ENCODE peak calls at places on chromosomes 3 and 15, in four cellular contexts. One of them, this sample, is unnamed.

GRCh38 chr15:42324308-42324707 is 35.0 kb upstream of the CAPN3 start:
- DNase-seq in SK-N-SH: no peak
- DNase-seq in K562: no peak
- DNase-seq in HCT116: no peak
- DNase-seq in this sample: no peak

GRCh38 chr15:80309769-80310384 is 57.9 kb upstream of the CTXND1 start:
- DNase-seq in HCT116: peak
- DNase-seq in K562: peak
- DNase-seq in SK-N-SH: peak
- DNase-seq in this sample: peak

GRCh38 chr15:70098461-70099166 is 897 bp upstream of the TLE3 start:
- DNase-seq in K562: peak
- DNase-seq in HCT116: peak
- DNase-seq in SK-N-SH: peak
- DNase-seq in this sample: peak

GRCh38 chr3:127396473-127396872 is 108.6 kb upstream of the PRR20G start:
- DNase-seq in SK-N-SH: no peak
- DNase-seq in HCT116: no peak
- DNase-seq in K562: no peak
- DNase-seq in this sample: no peak

GRCh38 chr3:16012086-16012485 is 162.4 kb upstream of the GALNT15 start:
- DNase-seq in HCT116: no peak
- DNase-seq in K562: no peak
- DNase-seq in SK-N-SH: no peak
- DNase-seq in this sample: no peak

GRCh38 chr3:63467392-63467791 is 185.1 kb upstream of the SNTN start:
- DNase-seq in SK-N-SH: peak
- DNase-seq in K562: no peak
- DNase-seq in HCT116: no peak
- DNase-seq in this sample: no peak

GRCh38 chr15:76235186-76235826 is 76.0 kb downstream of the ETFA start:
- DNase-seq in K562: peak
- DNase-seq in HCT116: peak
- DNase-seq in SK-N-SH: peak
- DNase-seq in this sample: peak

GRCh38 chr3:14636496-14637087 is 15.0 kb upstream of the CCDC174 start:
- DNase-seq in HCT116: no peak
- DNase-seq in K562: no peak
- DNase-seq in SK-N-SH: peak
- DNase-seq in this sample: no peak

GRCh38 chr15:93135459-93135858 is 46.4 kb upstream of the RGMA start:
- DNase-seq in K562: no peak
- DNase-seq in SK-N-SH: no peak
- DNase-seq in HCT116: no peak
- DNase-seq in this sample: no peak

GRCh38 chr15:39171944-39172368 is 408.9 kb upstream of the THBS1 start:
- DNase-seq in K562: peak
- DNase-seq in HCT116: peak
- DNase-seq in SK-N-SH: peak
- DNase-seq in this sample: peak

GRCh38 chr3:3160826-3161225 is 18.7 kb downstream of the CRBN start:
- DNase-seq in SK-N-SH: no peak
- DNase-seq in HCT116: no peak
- DNase-seq in K562: no peak
- DNase-seq in this sample: no peak

GRCh38 chr3:174821477-174821876 is 37.7 kb upstream of the NAALADL2 start:
- DNase-seq in SK-N-SH: peak
- DNase-seq in HCT116: no peak
- DNase-seq in K562: no peak
- DNase-seq in this sample: no peak

GRCh38 chr3:71438004-71438685 is 145.4 kb downstream of the FOXP1 start:
- DNase-seq in SK-N-SH: no peak
- DNase-seq in HCT116: no peak
- DNase-seq in K562: no peak
- DNase-seq in this sample: no peak

GRCh38 chr15:83955806-83956265 is 279.7 kb upstream of the GOLGA6L4 start:
- DNase-seq in SK-N-SH: no peak
- DNase-seq in K562: no peak
- DNase-seq in HCT116: no peak
- DNase-seq in this sample: no peak

GRCh38 chr3:39249453-39250115 is 30.3 kb downstream of the CX3CR1 start:
- DNase-seq in K562: no peak
- DNase-seq in SK-N-SH: no peak
- DNase-seq in HCT116: no peak
- DNase-seq in this sample: no peak

GRCh38 chr15:59138243-59138642 is 33.3 kb downstream of the CCNB2 start:
- DNase-seq in K562: peak
- DNase-seq in SK-N-SH: peak
- DNase-seq in HCT116: peak
- DNase-seq in this sample: peak

GRCh38 chr15:28960979-28961378 is 75.2 kb downstream of the APBA2 start:
- DNase-seq in K562: peak
- DNase-seq in SK-N-SH: no peak
- DNase-seq in HCT116: peak
- DNase-seq in this sample: no peak

GRCh38 chr3:127606981-127607595 is 8.9 kb downstream of the MCM2 start:
- DNase-seq in K562: no peak
- DNase-seq in SK-N-SH: no peak
- DNase-seq in HCT116: no peak
- DNase-seq in this sample: no peak

GRCh38 chr3:160697628-160698382 is 20.8 kb downstream of the ARL14 start:
- DNase-seq in SK-N-SH: no peak
- DNase-seq in HCT116: no peak
- DNase-seq in K562: no peak
- DNase-seq in this sample: no peak

GRCh38 chr3:101195951-101196713 is 124.2 kb downstream of the IMPG2 start:
- DNase-seq in HCT116: peak
- DNase-seq in SK-N-SH: peak
- DNase-seq in K562: peak
- DNase-seq in this sample: peak

GRCh38 chr3:101189786-101190185 is 130.6 kb downstream of the IMPG2 start:
- DNase-seq in K562: no peak
- DNase-seq in HCT116: no peak
- DNase-seq in SK-N-SH: no peak
- DNase-seq in this sample: no peak

DNA sequence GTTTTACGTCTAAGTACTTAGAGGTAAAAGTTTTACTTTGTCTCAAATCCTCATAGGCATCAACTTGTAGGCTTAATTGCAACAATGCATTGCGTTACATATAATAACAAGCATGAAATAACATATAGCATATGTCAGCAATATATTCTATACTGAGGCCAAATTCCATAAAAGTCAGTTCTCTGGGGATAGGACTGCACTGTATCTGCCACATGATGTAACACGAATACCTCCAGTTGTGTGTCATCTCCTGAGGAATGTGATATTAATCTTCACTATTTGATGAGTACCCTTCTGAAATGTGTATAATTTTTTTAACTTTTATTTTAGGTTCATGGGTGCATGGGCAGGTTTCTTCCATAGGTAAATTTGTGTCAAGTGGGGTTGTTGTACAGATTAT is 126.4 kb downstream of the IMPG2 start:
- DNase-seq in HCT116: no peak
- DNase-seq in SK-N-SH: no peak
- DNase-seq in K562: no peak
- DNase-seq in this sample: no peak
- TF ChIP-seq ELF1 in HCT116: no peak
- TF ChIP-seq ELF1 in SK-N-SH: no peak
- TF ChIP-seq ELF1 in K562: no peak
- TF ChIP-seq ELF1 in this sample: no peak

GRCh38 chr15:56915888-56916287 is 2.6 kb upstream of the TCF12 start:
- DNase-seq in K562: no peak
- DNase-seq in HCT116: no peak
- DNase-seq in SK-N-SH: no peak
- DNase-seq in this sample: no peak

GRCh38 chr15:56918907-56919707 is 663 bp downstream of the TCF12 start:
- DNase-seq in SK-N-SH: peak
- DNase-seq in HCT116: no peak
- DNase-seq in K562: peak
- DNase-seq in this sample: peak

GRCh38 chr15:56918046-56918906 is at the start of gene TCF12:
- DNase-seq in SK-N-SH: peak
- DNase-seq in K562: peak
- DNase-seq in HCT116: peak
- DNase-seq in this sample: peak

GRCh38 chr15:56916825-56917477 is 1.5 kb upstream of the TCF12 start:
- DNase-seq in SK-N-SH: no peak
- DNase-seq in K562: peak
- DNase-seq in HCT116: no peak
- DNase-seq in this sample: no peak

GRCh38 chr15:56917652-56918045 is 795 bp upstream of the TCF12 start:
- DNase-seq in HCT116: no peak
- DNase-seq in SK-N-SH: no peak
- DNase-seq in K562: peak
- DNase-seq in this sample: no peak
- TF ChIP-seq ELF1 in HCT116: no peak
- TF ChIP-seq ELF1 in SK-N-SH: no peak
- TF ChIP-seq ELF1 in K562: no peak
- TF ChIP-seq ELF1 in this sample: no peak

DNA sequence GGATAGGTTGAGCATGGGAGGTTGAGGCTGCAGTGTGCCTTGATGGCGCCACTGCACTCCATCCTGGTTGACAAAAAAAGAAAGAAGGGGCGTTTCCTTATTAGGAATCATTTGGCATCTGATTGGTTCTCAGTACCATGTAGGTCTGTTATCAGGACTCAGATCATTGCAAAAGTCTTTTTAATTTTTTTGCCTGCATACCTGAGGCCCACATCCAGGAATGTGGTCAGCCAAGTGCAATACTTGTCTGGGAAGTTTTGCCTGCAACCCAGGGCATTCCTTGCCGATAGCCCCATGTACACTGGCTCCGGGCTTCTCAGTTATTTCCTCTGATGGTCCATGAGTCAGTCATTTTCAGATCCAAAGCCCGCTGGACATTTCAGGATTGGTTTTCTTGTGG is 50.1 kb upstream of the CRTC3 start:
- DNase-seq in SK-N-SH: no peak
- DNase-seq in K562: no peak
- DNase-seq in HCT116: peak
- DNase-seq in this sample: no peak
- TF ChIP-seq ELF1 in SK-N-SH: no peak
- TF ChIP-seq ELF1 in K562: no peak
- TF ChIP-seq ELF1 in HCT116: no peak
- TF ChIP-seq ELF1 in this sample: no peak

GRCh38 chr3:131702156-131702555 is 199.4 kb upstream of the MRPL3 start:
- DNase-seq in SK-N-SH: no peak
- DNase-seq in HCT116: no peak
- DNase-seq in K562: no peak
- DNase-seq in this sample: no peak
- TF ChIP-seq ELF1 in SK-N-SH: no peak
- TF ChIP-seq ELF1 in HCT116: no peak
- TF ChIP-seq ELF1 in K562: no peak
- TF ChIP-seq ELF1 in this sample: no peak

GRCh38 chr3:134665243-134665642 is 14.4 kb upstream of the KY start:
- DNase-seq in SK-N-SH: no peak
- DNase-seq in K562: no peak
- DNase-seq in HCT116: no peak
- DNase-seq in this sample: no peak
- TF ChIP-seq ELF1 in SK-N-SH: no peak
- TF ChIP-seq ELF1 in K562: no peak
- TF ChIP-seq ELF1 in HCT116: no peak
- TF ChIP-seq ELF1 in this sample: no peak

GRCh38 chr3:4820296-4821121 is 158.7 kb upstream of the BHLHE40 start:
- DNase-seq in HCT116: no peak
- DNase-seq in K562: no peak
- DNase-seq in SK-N-SH: no peak
- DNase-seq in this sample: no peak

GRCh38 chr3:4819294-4819693 is 159.9 kb upstream of the BHLHE40 start:
- DNase-seq in HCT116: no peak
- DNase-seq in SK-N-SH: no peak
- DNase-seq in K562: no peak
- DNase-seq in this sample: no peak

GRCh38 chr3:4821331-4821730 is 157.9 kb upstream of the BHLHE40 start:
- DNase-seq in K562: no peak
- DNase-seq in SK-N-SH: no peak
- DNase-seq in HCT116: no peak
- DNase-seq in this sample: peak

GRCh38 chr3:4818164-4818563 is 161.1 kb upstream of the BHLHE40 start:
- DNase-seq in HCT116: no peak
- DNase-seq in K562: no peak
- DNase-seq in SK-N-SH: no peak
- DNase-seq in this sample: no peak

DNA sequence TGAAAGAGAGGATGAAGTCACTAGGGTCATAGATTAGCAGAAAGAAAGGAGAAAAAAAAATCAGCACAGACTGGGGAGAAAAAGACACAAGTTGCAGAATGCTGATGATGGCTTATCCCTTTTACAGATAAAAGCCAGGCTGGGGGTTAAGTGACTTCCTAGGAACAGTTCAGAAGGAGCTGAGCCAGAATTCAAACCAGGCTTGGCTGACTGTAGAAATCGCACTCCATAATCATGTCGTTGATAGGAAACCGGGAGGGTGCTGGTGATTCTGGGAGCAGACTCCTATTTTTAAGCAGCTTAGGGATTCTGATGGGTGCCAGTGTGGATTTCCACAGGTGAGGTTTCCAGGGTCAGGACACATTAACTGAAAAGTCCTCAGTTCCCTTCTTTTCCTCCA is 159.5 kb upstream of the BHLHE40 start:
- DNase-seq in K562: no peak
- DNase-seq in HCT116: no peak
- DNase-seq in SK-N-SH: no peak
- DNase-seq in this sample: no peak
- TF ChIP-seq ELF1 in K562: no peak
- TF ChIP-seq ELF1 in HCT116: no peak
- TF ChIP-seq ELF1 in SK-N-SH: no peak
- TF ChIP-seq ELF1 in this sample: no peak

GRCh38 chr15:55652363-55652762 is 64.2 kb upstream of the PYGO1 start:
- DNase-seq in HCT116: no peak
- DNase-seq in SK-N-SH: no peak
- DNase-seq in K562: no peak
- DNase-seq in this sample: no peak
- TF ChIP-seq ELF1 in HCT116: no peak
- TF ChIP-seq ELF1 in SK-N-SH: no peak
- TF ChIP-seq ELF1 in K562: no peak
- TF ChIP-seq ELF1 in this sample: no peak

DNA sequence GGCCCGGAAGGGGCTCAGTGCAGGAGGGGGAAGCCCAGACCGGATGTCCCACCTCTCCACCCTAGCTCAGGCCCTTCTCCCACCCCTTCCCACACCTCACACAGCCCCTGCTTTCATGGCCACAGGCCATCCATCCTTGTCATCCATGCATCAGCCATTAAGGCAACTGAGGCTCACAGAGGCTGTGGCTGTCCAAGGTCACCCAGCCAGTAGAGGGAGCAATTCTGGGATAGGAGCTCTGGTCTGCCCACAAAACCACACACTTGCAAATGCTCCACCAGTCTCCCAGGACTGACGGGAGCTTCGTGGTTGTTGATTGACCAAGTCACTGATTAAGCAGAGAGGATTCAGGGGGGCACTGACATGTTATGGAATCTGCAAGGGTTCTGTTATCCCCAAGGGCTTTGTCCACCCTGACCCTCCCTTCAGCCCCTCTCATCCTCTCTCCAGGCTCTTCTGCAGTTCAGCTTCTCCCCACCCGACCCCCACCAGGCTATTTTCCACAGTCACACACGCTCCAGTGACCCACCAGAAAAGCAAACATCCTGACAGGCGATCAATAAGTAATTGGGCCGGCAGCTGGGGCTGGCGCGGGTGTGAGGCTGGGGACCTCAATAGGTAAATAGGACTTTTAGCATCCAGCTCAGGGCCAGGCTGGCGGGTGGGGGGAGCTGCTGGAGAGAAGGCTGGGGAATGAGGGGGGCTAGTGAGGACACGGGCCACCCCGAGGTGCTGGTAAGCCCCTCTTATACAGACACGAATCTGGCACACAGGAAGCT is 15.0 kb downstream of the LINGO1 start:
- DNase-seq in HCT116: peak
- DNase-seq in K562: peak
- DNase-seq in SK-N-SH: no peak
- DNase-seq in this sample: peak
- TF ChIP-seq ELF1 in HCT116: no peak
- TF ChIP-seq ELF1 in K562: no peak
- TF ChIP-seq ELF1 in SK-N-SH: no peak
- TF ChIP-seq ELF1 in this sample: no peak

This sample was measured in HepG2.